ENCODE peak calls at places on chromosomes 12 and 14, in five cellular contexts. O is suprapubic skin, N is aorta, W is SJSA1, B is pancreas. H is an unnamed sample. For H3K4me1, the result is how much of the 10 kb centered on the place peaks cover.

GRCh38 chr14:35776823-35777222 is 32.3 kb downstream of the RALGAPA1 start:
- DNase-seq in N (no peak), B (no peak), W (no peak), O (no peak), H (no peak)

GRCh38 chr14:66509874-66510273 is 1.9 kb downstream of the GPHN start:
- DNase-seq in O (no peak), N (no peak), B (no peak), W (no peak), H (no peak)

GRCh38 chr12:109840349-109841073 is 7.3 kb upstream of the TRPV4 start:
- DNase-seq in B (no peak), O (no peak), N (no peak), W (no peak), H (peak)

GRCh38 chr14:35814371-35815005 is 5.4 kb upstream of the RALGAPA1 start:
- DNase-seq in O (no peak), N (peak), B (peak), W (peak), H (peak)

GRCh38 chr12:76764856-76765255 is 941 bp downstream of the ZDHHC17 start:
- DNase-seq in N (no peak), O (no peak), W (no peak), B (no peak), H (no peak)

GRCh38 chr12:131085125-131085815 is 131.6 kb downstream of the ADGRD1 start:
- DNase-seq in N (peak), W (peak), B (peak), O (peak), H (peak)

GRCh38 chr12:54658306-54659264 is 10.4 kb upstream of the DCD start:
- DNase-seq in O (no peak), B (peak), N (no peak), W (no peak), H (peak)

GRCh38 chr14:75559451-75560187 is 18.8 kb upstream of the FLVCR2 start:
- DNase-seq in W (no peak), N (no peak), O (no peak), B (no peak), H (no peak)

GRCh38 chr12:94027561-94027960 is 120.8 kb upstream of the PLXNC1 start:
- DNase-seq in B (no peak), N (no peak), O (no peak), W (no peak), H (no peak)

GRCh38 chr12:19311165-19311564 is 128.1 kb upstream of the AEBP2 start:
- DNase-seq in O (no peak), W (no peak), N (no peak), B (no peak), H (no peak)

GRCh38 chr14:51848120-51848519 is 12.3 kb upstream of the GNG2 start:
- DNase-seq in N (no peak), O (no peak), B (no peak), W (no peak), H (no peak)

GRCh38 chr14:101709962-101710891 is 51.3 kb upstream of the PPP2R5C start:
- DNase-seq in O (no peak), B (no peak), N (peak), W (no peak), H (no peak)

GRCh38 chr12:120131116-120131515 is 14.6 kb upstream of the RAB35 start:
- DNase-seq in O (no peak), B (no peak), W (no peak), N (no peak), H (no peak)
- H3K4me1 ChIP-seq in O (under half), B (under half), W (under half), N (under half), H (under half)

GRCh38 chr12:12282202-12282601 is 15.4 kb upstream of the LRP6 start:
- DNase-seq in B (no peak), O (no peak), N (no peak), W (no peak), H (no peak)

GRCh38 chr12:12282761-12283160 is 15.9 kb upstream of the LRP6 start:
- DNase-seq in W (no peak), O (no peak), B (no peak), N (no peak), H (no peak)

GRCh38 chr12:12275874-12276273 is 9.0 kb upstream of the LRP6 start:
- DNase-seq in B (no peak), W (no peak), O (no peak), N (no peak), H (no peak)

GRCh38 chr12:12281134-12281533 is 14.3 kb upstream of the LRP6 start:
- DNase-seq in N (no peak), W (no peak), B (no peak), O (no peak), H (no peak)

DNA sequence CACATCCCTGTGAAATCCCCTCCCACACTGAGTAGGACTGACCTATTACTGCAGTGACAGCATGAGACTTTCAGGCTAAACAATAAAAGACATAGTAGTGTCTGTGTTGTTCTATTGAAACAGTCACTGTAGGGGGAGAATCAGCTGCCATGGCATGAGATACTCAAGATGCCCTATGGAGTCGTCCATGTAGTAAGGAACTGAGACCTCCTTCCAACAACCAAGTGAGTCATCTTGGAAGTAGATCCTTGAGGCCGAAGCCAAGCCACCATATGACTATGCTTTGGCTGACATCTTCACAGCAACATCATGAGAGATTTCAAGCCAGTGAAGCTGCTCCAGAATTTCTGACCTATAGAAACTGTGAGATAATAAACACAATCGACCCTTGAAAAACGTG is 12.1 kb upstream of the LRP6 start:
- DNase-seq in B (no peak), N (no peak), O (no peak), W (no peak), H (no peak)
- H3K4me1 ChIP-seq in B (under half), N (under half), O (under half), W (under half), H (under half)

GRCh38 chr12:123960856-123961255 is 11.8 kb downstream of the CCDC92 start:
- DNase-seq in W (no peak), N (no peak), O (no peak), B (no peak), H (no peak)

GRCh38 chr12:123958876-123959275 is 13.8 kb downstream of the CCDC92 start:
- DNase-seq in N (no peak), W (no peak), O (no peak), B (no peak), H (no peak)

GRCh38 chr12:123961585-123961984 is 11.0 kb downstream of the CCDC92 start:
- DNase-seq in B (no peak), N (no peak), W (no peak), O (no peak), H (no peak)

GRCh38 chr12:123958462-123958861 is 14.2 kb downstream of the CCDC92 start:
- DNase-seq in W (no peak), O (no peak), B (no peak), N (no peak), H (no peak)

DNA sequence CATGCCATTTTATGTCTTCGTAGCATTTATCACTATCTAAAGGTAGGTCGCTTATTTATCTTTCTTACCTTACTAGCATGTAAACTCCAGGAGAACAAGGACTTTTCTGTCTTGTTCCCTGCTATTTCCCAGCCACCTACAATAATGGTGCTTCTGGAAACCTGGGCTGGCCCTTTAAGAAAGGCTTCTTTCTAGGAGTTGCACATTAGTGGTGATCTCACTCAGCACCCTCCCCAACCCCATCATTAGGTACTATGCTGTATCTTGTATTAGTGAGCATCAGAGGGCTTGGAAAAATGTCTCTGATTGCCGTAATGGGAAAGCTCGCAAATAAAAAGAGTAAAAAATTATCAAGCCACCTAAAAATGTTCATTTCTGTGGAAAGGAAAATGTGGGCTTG is 12.6 kb downstream of the CCDC92 start:
- DNase-seq in N (no peak), O (no peak), B (no peak), W (no peak), H (no peak)
- H3K4me1 ChIP-seq in N (under half), O (under half), B (under half), W (under half), H (under half)

DNA sequence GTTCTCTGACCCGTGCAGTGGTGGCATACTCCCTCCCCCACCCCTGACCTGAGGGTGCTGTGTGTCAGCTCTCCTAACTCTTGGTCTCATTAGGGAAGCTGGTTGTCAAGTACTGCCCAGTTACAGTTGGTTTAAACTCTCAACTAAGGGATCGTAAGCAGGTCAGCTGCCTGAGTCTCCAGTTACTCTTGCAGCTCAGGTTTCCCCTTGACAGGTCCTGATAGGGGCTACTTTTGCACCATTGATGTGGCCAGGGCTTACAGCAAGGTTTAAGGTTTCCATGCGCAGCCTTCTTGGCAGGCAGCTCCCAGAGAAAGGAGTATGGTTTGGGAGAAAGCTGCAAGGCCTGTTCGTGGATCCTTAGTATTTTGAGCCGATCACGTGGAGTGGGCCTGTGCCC is 74.5 kb downstream of the ETV6 start:
- DNase-seq in N (no peak), B (no peak), O (no peak), W (no peak), H (no peak)
- H3K4me1 ChIP-seq in N (under half), B (half or more), O (under half), W (under half), H (under half)

DNA sequence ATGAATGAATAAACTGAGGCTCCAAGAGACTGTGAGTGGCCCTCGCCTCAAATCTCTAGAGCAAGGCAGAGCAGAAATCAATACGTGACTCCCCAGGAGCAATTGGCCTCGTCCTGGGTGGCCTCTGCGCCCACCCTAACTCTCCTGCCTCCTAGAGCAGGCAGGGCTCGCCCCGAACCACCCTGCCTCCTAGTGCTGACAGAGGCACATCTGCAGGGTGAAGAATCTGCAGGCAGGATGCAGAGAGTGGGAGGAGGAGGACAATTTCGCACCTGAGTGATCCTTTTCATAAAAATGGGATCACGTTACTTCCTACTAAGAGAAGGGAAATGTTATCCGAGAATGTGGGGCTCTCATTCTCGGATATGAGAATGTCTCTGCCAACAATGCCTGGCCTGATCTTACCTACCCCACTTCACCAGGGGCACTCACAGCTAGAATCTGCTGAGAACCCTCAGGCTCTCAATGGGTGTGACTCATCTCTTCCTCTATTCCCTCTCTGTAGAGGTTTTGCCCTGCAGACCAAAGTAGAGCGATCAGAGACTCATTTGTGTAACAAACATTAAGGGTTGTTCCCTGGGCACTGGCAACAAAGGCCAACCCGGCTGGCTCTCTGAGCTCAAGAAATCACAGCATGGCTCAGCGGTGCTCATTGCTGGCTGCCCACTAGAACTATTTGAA is 61.7 kb upstream of the BCL2L14 start:
- DNase-seq in W (peak), B (no peak), O (no peak), N (no peak), H (no peak)
- H3K4me1 ChIP-seq in W (under half), B (under half), O (under half), N (under half), H (under half)

GRCh38 chr12:68451261-68452091 is 119.3 kb upstream of the MDM1 start:
- DNase-seq in B (peak), W (no peak), N (peak), O (no peak), H (no peak)

GRCh38 chr12:68453278-68453677 is 121.1 kb upstream of the MDM1 start:
- DNase-seq in B (no peak), W (no peak), O (no peak), N (no peak), H (no peak)

GRCh38 chr12:68454855-68455254 is 122.7 kb upstream of the MDM1 start:
- DNase-seq in B (no peak), N (no peak), O (no peak), W (no peak), H (no peak)

GRCh38 chr12:68455676-68456345 is 123.6 kb upstream of the MDM1 start:
- DNase-seq in O (no peak), N (no peak), B (no peak), W (no peak), H (no peak)

DNA sequence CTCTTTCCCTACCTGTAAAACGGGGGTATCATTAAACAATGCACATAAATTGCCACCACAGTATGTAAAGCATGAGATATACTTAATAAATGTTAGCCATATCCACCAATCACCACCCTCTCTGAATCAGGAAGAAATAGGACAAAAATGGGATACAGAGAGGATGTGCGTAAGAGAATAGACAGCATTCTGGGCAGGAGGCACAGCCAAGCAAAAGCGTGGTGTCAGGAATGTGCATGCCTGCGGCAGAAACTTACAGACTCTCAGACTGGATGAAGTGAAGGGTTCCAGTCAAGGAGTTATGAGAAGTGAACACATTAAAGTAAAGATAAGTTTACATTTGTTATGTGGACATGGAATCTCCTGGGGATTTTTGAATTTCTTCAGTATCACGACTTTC is 121.7 kb upstream of the MDM1 start:
- DNase-seq in N (no peak), B (no peak), O (no peak), W (no peak), H (no peak)
- H3K4me1 ChIP-seq in N (under half), B (under half), O (under half), W (under half), H (under half)

DNA sequence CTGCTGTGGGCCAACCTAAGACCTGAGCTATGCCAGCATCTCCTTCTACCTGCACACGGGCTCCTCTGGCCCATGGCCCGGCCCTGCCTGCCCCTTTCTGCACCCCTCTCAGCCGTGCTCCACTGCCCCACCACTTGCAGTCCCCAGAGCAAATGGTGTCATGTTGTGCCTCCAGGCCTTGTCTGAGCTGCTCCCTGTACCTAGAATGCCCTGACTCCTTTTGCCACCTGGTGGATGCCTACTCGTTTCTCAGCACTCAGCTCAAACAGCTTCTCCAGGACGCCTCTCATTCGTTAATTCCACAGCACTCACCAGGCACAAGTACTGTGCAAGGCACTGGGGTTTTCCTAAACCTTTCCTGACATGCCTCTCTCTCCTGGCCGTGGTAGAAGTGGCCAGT is 63.2 kb upstream of the PNMA1 start:
- DNase-seq in O (no peak), W (no peak), B (no peak), N (peak), H (no peak)
- H3K4me1 ChIP-seq in O (under half), W (under half), B (under half), N (under half), H (under half)

GRCh38 chr12:122841544-122842321 is 6.5 kb downstream of the HIP1R start:
- DNase-seq in W (peak), N (no peak), B (no peak), O (no peak), H (no peak)

GRCh38 chr12:122840580-122841513 is 5.6 kb downstream of the HIP1R start:
- DNase-seq in N (peak), W (peak), O (no peak), B (no peak), H (no peak)

GRCh38 chr12:122838841-122839240 is 3.6 kb downstream of the HIP1R start:
- DNase-seq in N (no peak), O (no peak), W (no peak), B (no peak), H (no peak)

GRCh38 chr12:122837306-122838265 is 2.3 kb downstream of the HIP1R start:
- DNase-seq in B (peak), O (no peak), N (no peak), W (no peak), H (no peak)

GRCh38 chr12:122839907-122840554 is 4.8 kb downstream of the HIP1R start:
- DNase-seq in N (peak), O (no peak), B (no peak), W (no peak), H (no peak)
- H3K4me1 ChIP-seq in N (under half), O (half or more), B (half or more), W (under half), H (under half)

H was measured in Caco-2.